ENCODE peak calls at places on chromosomes 11 and 22, in nine cellular contexts. E, G, C, P, D, N, S, L and O are unnamed samples.

GRCh38 chr11:33438311-33438710 is 181.1 kb downstream of the HIPK3 start:
- DNase-seq in E (no peak), G (no peak), C (no peak), P (no peak), D (no peak), N (no peak), S (peak; percentile 68), L (no peak), O (no peak)

GRCh38 chr11:26201411-26201810 is 130.5 kb upstream of the ANO3 start:
- DNase-seq in E (peak; percentile 84), G (no peak), C (no peak), P (no peak), D (no peak), N (no peak), S (no peak), L (no peak), O (peak; percentile 67)

GRCh38 chr22:21975854-21976345 is 6.7 kb downstream of the TOP3B start:
- DNase-seq in E (no peak), G (no peak), C (no peak), P (no peak), D (no peak), N (no peak), S (no peak), L (no peak), O (no peak)

GRCh38 chr11:65316979-65317786 is 2.5 kb downstream of the CDC42EP2 start:
- DNase-seq in E (peak; percentile 90), G (peak; percentile 91), C (no peak), P (peak; percentile 94), D (peak; percentile 74), N (peak; percentile 79), S (peak; percentile 95), L (peak; percentile 70), O (peak; percentile 69)

GRCh38 chr11:128232588-128232987 is 354.8 kb downstream of the ETS1 start:
- DNase-seq in E (no peak), G (no peak), C (no peak), P (no peak), D (no peak), N (no peak), S (no peak), L (no peak), O (no peak)

GRCh38 chr11:128039140-128040021 is 548.0 kb downstream of the ETS1 start:
- DNase-seq in E (peak; percentile 95), G (peak; percentile 34), C (peak; percentile 25), P (peak; percentile 78), D (peak; percentile 43), N (peak; percentile 51), S (no peak), L (peak; percentile 81), O (peak; percentile 88)

GRCh38 chr11:27234961-27235360 is 128.1 kb downstream of the CCDC34 start:
- DNase-seq in E (no peak), G (no peak), C (no peak), P (no peak), D (no peak), N (no peak), S (no peak), L (no peak), O (no peak)

GRCh38 chr11:124983674-124984511 is 29.9 kb downstream of the CCDC15 start:
- DNase-seq in E (no peak), G (no peak), C (no peak), P (peak; percentile 59), D (no peak), N (no peak), S (no peak), L (no peak), O (no peak)

GRCh38 chr11:35963911-35964310 is 20.0 kb downstream of the LDLRAD3 start:
- DNase-seq in E (no peak), G (peak; percentile 64), C (no peak), P (no peak), D (no peak), N (no peak), S (no peak), L (no peak), O (no peak)

GRCh38 chr11:75583710-75584658 is 21.9 kb downstream of the SERPINH1 start:
- DNase-seq in E (peak; percentile 78), G (peak; percentile 84), C (no peak), P (peak; percentile 95), D (peak; percentile 39), N (peak; percentile 55), S (no peak), L (peak; percentile 85), O (peak; percentile 85)

GRCh38 chr11:75585271-75585670 is 23.2 kb downstream of the SERPINH1 start:
- DNase-seq in E (no peak), G (no peak), C (no peak), P (no peak), D (no peak), N (no peak), S (no peak), L (no peak), O (no peak)

GRCh38 chr11:75582935-75583709 is 21.1 kb downstream of the SERPINH1 start:
- DNase-seq in E (peak; percentile 70), G (peak; percentile 76), C (no peak), P (peak; percentile 93), D (peak; percentile 46), N (peak; percentile 37), S (no peak), L (peak; percentile 86), O (peak; percentile 79)

GRCh38 chr11:75579841-75580240 is 17.8 kb downstream of the SERPINH1 start:
- DNase-seq in E (no peak), G (no peak), C (no peak), P (no peak), D (no peak), N (no peak), S (no peak), L (no peak), O (no peak)

DNA sequence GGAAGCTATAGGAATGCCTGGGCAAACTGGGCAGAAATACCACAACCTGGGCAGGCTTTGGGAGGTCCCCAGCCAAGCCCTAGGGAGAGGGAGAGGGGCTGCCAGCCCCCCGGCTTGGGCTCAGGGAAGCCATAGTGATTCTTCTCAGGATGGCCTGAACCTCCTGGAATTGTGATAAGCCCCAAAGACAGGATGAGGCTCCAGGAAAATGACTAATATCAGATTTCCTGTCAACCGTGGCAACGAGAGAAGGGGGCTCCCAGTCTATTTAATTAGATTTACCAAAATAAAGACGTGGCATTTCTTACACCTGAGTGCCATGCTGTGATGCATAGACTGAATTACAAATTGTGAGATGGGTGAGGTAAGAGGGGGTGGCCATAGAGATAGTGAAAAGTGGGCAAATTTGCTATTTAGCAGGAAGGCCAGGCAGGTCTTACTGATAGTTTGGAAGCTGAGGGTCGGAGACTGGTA is 20.4 kb downstream of the SERPINH1 start:
- DNase-seq in E (no peak), G (no peak), C (no peak), P (no peak), D (no peak), N (no peak), S (no peak), L (no peak), O (no peak)
- H3K4me3 ChIP-seq in E (peak overlapping the region; percentile 48), G (no peak overlapping the region), C (peak overlapping the region; percentile 82), P (peak overlapping the region; percentile 18), D (peak overlapping the region; percentile 78), N (peak overlapping the region; percentile 78), S (peak overlapping the region; percentile 75), L (peak overlapping the region; percentile 68), O (peak overlapping the region; percentile 77)

GRCh38 chr11:44777537-44778199 is 50.9 kb downstream of the TSPAN18 start:
- DNase-seq in E (no peak), G (no peak), C (no peak), P (no peak), D (peak; percentile 4), N (no peak), S (no peak), L (no peak), O (no peak)

GRCh38 chr11:44774736-44775135 is 48.0 kb downstream of the TSPAN18 start:
- DNase-seq in E (no peak), G (no peak), C (no peak), P (no peak), D (no peak), N (no peak), S (no peak), L (no peak), O (no peak)

GRCh38 chr11:44776840-44777536 is 50.2 kb downstream of the TSPAN18 start:
- DNase-seq in E (no peak), G (no peak), C (no peak), P (no peak), D (peak; percentile 21), N (no peak), S (no peak), L (no peak), O (no peak)

GRCh38 chr11:44774131-44774530 is 47.4 kb downstream of the TSPAN18 start:
- DNase-seq in E (no peak), G (peak; percentile 90), C (no peak), P (no peak), D (peak; percentile 17), N (no peak), S (no peak), L (no peak), O (no peak)

GRCh38 chr11:44775366-44776356 is 48.9 kb downstream of the TSPAN18 start:
- DNase-seq in E (peak; percentile 25), G (peak; percentile 71), C (no peak), P (no peak), D (peak; percentile 64), N (peak; percentile 33), S (no peak), L (no peak), O (peak; percentile 41)
- TF ChIP-seq CTCF in E (peak; percentile 61), G (peak; percentile 62), C (peak; percentile 44), P (peak; percentile 43), D (peak; percentile 59), N (peak; percentile 75), S (peak; percentile 74), L (peak; percentile 59), O (peak; percentile 84)

GRCh38 chr11:115521874-115522273 is 17.7 kb upstream of the CADM1 start:
- DNase-seq in E (no peak), G (no peak), C (no peak), P (no peak), D (no peak), N (no peak), S (no peak), L (no peak), O (no peak)
- H3K4me3 ChIP-seq in E (no peak overlapping the region), G (no peak overlapping the region), C (no peak overlapping the region), P (no peak overlapping the region), D (no peak overlapping the region), N (no peak overlapping the region), S (no peak overlapping the region), L (no peak overlapping the region), O (no peak overlapping the region)

GRCh38 chr22:32473388-32473952 is 1.1 kb upstream of the FBXO7 start:
- DNase-seq in E (peak; percentile 74), G (peak; percentile 35), C (no peak), P (no peak), D (no peak), N (no peak), S (peak; percentile 84), L (no peak), O (peak; percentile 83)
- TF ChIP-seq CTCF in E (peak; percentile 62), G (peak; percentile 31), C (peak; percentile 40), P (peak; percentile 63), D (peak; percentile 61), N (peak; percentile 52), S (peak; percentile 35), L (peak; percentile 70), O (peak; percentile 71)

DNA sequence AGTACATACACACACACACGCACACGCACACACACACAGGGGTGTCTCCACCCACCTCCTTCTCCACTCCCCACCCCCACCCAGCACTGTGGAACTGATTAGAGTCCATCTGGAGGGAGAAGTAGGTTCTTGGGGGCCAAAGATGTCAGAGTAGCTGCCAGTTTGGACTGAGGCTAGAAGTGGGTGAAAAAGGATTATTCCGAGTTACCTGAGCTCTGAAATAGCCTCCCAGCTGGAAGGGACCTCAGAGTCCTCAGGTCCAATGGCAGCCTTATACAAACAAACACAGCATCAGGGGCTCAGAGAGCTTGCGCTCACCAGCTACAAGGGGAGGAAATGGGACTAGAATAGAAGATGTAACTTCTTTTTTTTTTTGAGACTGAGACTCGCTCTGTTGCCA is 20.8 kb downstream of the IL10RA start:
- DNase-seq in E (no peak), G (no peak), C (no peak), P (no peak), D (no peak), N (no peak), S (peak; percentile 84), L (no peak), O (no peak)
- H3K4me3 ChIP-seq in E (no peak overlapping the region), G (no peak overlapping the region), C (no peak overlapping the region), P (no peak overlapping the region), D (no peak overlapping the region), N (no peak overlapping the region), S (no peak overlapping the region), L (no peak overlapping the region), O (no peak overlapping the region)